ENCODE peak calls at places on chromosome 18, in five cellular contexts. One of them, this sample, is unnamed.

GRCh38 chr18:8468911-8469310 is 140.3 kb upstream of the RAB12 start:
- DNase-seq in AG09319: no peak
- DNase-seq in lung: no peak
- DNase-seq in kidney: no peak
- DNase-seq in activated CD4-positive, CD25-positive, alpha-beta regulatory T cell treated with anti-CD3 and anti-CD28 coated beads, Interleukin-2, amount 50 U/mL, for 72 hours: no peak
- DNase-seq in this sample: no peak

GRCh38 chr18:79799619-79800352 is 2.0 kb downstream of the KCNG2 start:
- DNase-seq in AG09319: no peak
- DNase-seq in lung: no peak
- DNase-seq in kidney: peak
- DNase-seq in activated CD4-positive, CD25-positive, alpha-beta regulatory T cell treated with anti-CD3 and anti-CD28 coated beads, Interleukin-2, amount 50 U/mL, for 72 hours: no peak
- DNase-seq in this sample: peak

GRCh38 chr18:74328196-74328595 is 12.6 kb downstream of the C18orf63 start:
- DNase-seq in AG09319: no peak
- DNase-seq in lung: no peak
- DNase-seq in kidney: no peak
- DNase-seq in activated CD4-positive, CD25-positive, alpha-beta regulatory T cell treated with anti-CD3 and anti-CD28 coated beads, Interleukin-2, amount 50 U/mL, for 72 hours: no peak
- DNase-seq in this sample: no peak

GRCh38 chr18:55869965-55870585 is 282.1 kb upstream of the TCF4 start:
- DNase-seq in AG09319: no peak
- DNase-seq in lung: no peak
- DNase-seq in kidney: no peak
- DNase-seq in activated CD4-positive, CD25-positive, alpha-beta regulatory T cell treated with anti-CD3 and anti-CD28 coated beads, Interleukin-2, amount 50 U/mL, for 72 hours: no peak
- DNase-seq in this sample: no peak

GRCh38 chr18:28855524-28855923 is 678.6 kb upstream of the CDH2 start:
- DNase-seq in AG09319: peak
- DNase-seq in lung: no peak
- DNase-seq in kidney: no peak
- DNase-seq in activated CD4-positive, CD25-positive, alpha-beta regulatory T cell treated with anti-CD3 and anti-CD28 coated beads, Interleukin-2, amount 50 U/mL, for 72 hours: no peak
- DNase-seq in this sample: no peak

GRCh38 chr18:27863780-27864430 is 313.0 kb downstream of the CDH2 start:
- DNase-seq in AG09319: no peak
- DNase-seq in lung: no peak
- DNase-seq in kidney: no peak
- DNase-seq in activated CD4-positive, CD25-positive, alpha-beta regulatory T cell treated with anti-CD3 and anti-CD28 coated beads, Interleukin-2, amount 50 U/mL, for 72 hours: no peak
- DNase-seq in this sample: no peak

GRCh38 chr18:22230403-22231042 is 61.1 kb downstream of the GATA6 start:
- DNase-seq in AG09319: no peak
- DNase-seq in lung: no peak
- DNase-seq in kidney: no peak
- DNase-seq in activated CD4-positive, CD25-positive, alpha-beta regulatory T cell treated with anti-CD3 and anti-CD28 coated beads, Interleukin-2, amount 50 U/mL, for 72 hours: no peak
- DNase-seq in this sample: no peak

GRCh38 chr18:527136-527535 is 26.6 kb upstream of the COLEC12 start:
- DNase-seq in AG09319: no peak
- DNase-seq in lung: no peak
- DNase-seq in kidney: no peak
- DNase-seq in activated CD4-positive, CD25-positive, alpha-beta regulatory T cell treated with anti-CD3 and anti-CD28 coated beads, Interleukin-2, amount 50 U/mL, for 72 hours: no peak
- DNase-seq in this sample: no peak

GRCh38 chr18:40874233-40874632 is 1080.8 kb upstream of the PIK3C3 start:
- DNase-seq in AG09319: no peak
- DNase-seq in lung: no peak
- DNase-seq in kidney: no peak
- DNase-seq in activated CD4-positive, CD25-positive, alpha-beta regulatory T cell treated with anti-CD3 and anti-CD28 coated beads, Interleukin-2, amount 50 U/mL, for 72 hours: no peak
- DNase-seq in this sample: no peak

GRCh38 chr18:55243852-55244251 is 284.6 kb upstream of the CCDC68 start:
- DNase-seq in AG09319: peak
- DNase-seq in lung: no peak
- DNase-seq in kidney: no peak
- DNase-seq in activated CD4-positive, CD25-positive, alpha-beta regulatory T cell treated with anti-CD3 and anti-CD28 coated beads, Interleukin-2, amount 50 U/mL, for 72 hours: no peak
- DNase-seq in this sample: no peak

GRCh38 chr18:79494936-79495335 is 99.2 kb downstream of the NFATC1 start:
- DNase-seq in AG09319: no peak
- DNase-seq in lung: no peak
- DNase-seq in kidney: peak
- DNase-seq in activated CD4-positive, CD25-positive, alpha-beta regulatory T cell treated with anti-CD3 and anti-CD28 coated beads, Interleukin-2, amount 50 U/mL, for 72 hours: no peak
- DNase-seq in this sample: peak

This sample was measured in chondrocyte.